ENCODE peak calls at places on chromosomes 7 and 10, in nine cellular contexts. One of them, this sample, is unnamed.

GRCh38 chr7:87876759-87877234 is 504 bp downstream of the DBF4 start:
- DNase-seq in A549: peak
- DNase-seq in spleen: peak
- DNase-seq in endothelial cell of umbilical vein: peak
- DNase-seq in suprapubic skin: peak
- DNase-seq in esophagus squamous epithelium: peak
- DNase-seq in HCT116: no peak
- DNase-seq in stomach: peak
- DNase-seq in HepG2: peak
- DNase-seq in this sample: peak

GRCh38 chr10:70996549-70996948 is 108.2 kb upstream of the PCBD1 start:
- DNase-seq in endothelial cell of umbilical vein: no peak
- DNase-seq in esophagus squamous epithelium: no peak
- DNase-seq in HCT116: no peak
- DNase-seq in A549: no peak
- DNase-seq in stomach: no peak
- DNase-seq in spleen: peak
- DNase-seq in suprapubic skin: no peak
- DNase-seq in HepG2: no peak
- DNase-seq in this sample: no peak

GRCh38 chr7:24982917-24983316 is 2.9 kb upstream of the OSBPL3 start:
- DNase-seq in A549: no peak
- DNase-seq in HepG2: peak
- DNase-seq in stomach: no peak
- DNase-seq in endothelial cell of umbilical vein: no peak
- DNase-seq in HCT116: no peak
- DNase-seq in spleen: no peak
- DNase-seq in suprapubic skin: no peak
- DNase-seq in esophagus squamous epithelium: no peak
- DNase-seq in this sample: no peak

GRCh38 chr7:15086882-15087281 is 184.3 kb upstream of the DGKB start:
- DNase-seq in suprapubic skin: no peak
- DNase-seq in esophagus squamous epithelium: no peak
- DNase-seq in A549: no peak
- DNase-seq in stomach: no peak
- DNase-seq in HepG2: no peak
- DNase-seq in HCT116: no peak
- DNase-seq in endothelial cell of umbilical vein: peak
- DNase-seq in spleen: no peak
- DNase-seq in this sample: no peak

GRCh38 chr7:159143780-159144755 is 599 bp downstream of the VIPR2 start:
- DNase-seq in spleen: peak
- DNase-seq in HepG2: no peak
- DNase-seq in suprapubic skin: no peak
- DNase-seq in HCT116: no peak
- DNase-seq in A549: no peak
- DNase-seq in endothelial cell of umbilical vein: no peak
- DNase-seq in stomach: no peak
- DNase-seq in esophagus squamous epithelium: no peak
- DNase-seq in this sample: no peak

GRCh38 chr10:119803264-119803663 is 69.4 kb downstream of the MCMBP start:
- DNase-seq in HCT116: no peak
- DNase-seq in endothelial cell of umbilical vein: no peak
- DNase-seq in stomach: no peak
- DNase-seq in suprapubic skin: no peak
- DNase-seq in spleen: no peak
- DNase-seq in A549: no peak
- DNase-seq in HepG2: no peak
- DNase-seq in esophagus squamous epithelium: no peak
- DNase-seq in this sample: peak

GRCh38 chr10:79394631-79395030 is 47.4 kb downstream of the PPIF start:
- DNase-seq in esophagus squamous epithelium: no peak
- DNase-seq in A549: no peak
- DNase-seq in HCT116: no peak
- DNase-seq in endothelial cell of umbilical vein: no peak
- DNase-seq in HepG2: no peak
- DNase-seq in suprapubic skin: no peak
- DNase-seq in stomach: no peak
- DNase-seq in spleen: peak
- DNase-seq in this sample: no peak

GRCh38 chr7:104149822-104150221 is 58.0 kb downstream of the ORC5 start:
- DNase-seq in A549: no peak
- DNase-seq in HepG2: peak
- DNase-seq in stomach: no peak
- DNase-seq in endothelial cell of umbilical vein: no peak
- DNase-seq in HCT116: no peak
- DNase-seq in suprapubic skin: no peak
- DNase-seq in spleen: no peak
- DNase-seq in esophagus squamous epithelium: no peak
- DNase-seq in this sample: no peak

GRCh38 chr7:115678049-115678982 is 352.2 kb downstream of the TFEC start:
- DNase-seq in endothelial cell of umbilical vein: no peak
- DNase-seq in spleen: no peak
- DNase-seq in HepG2: peak
- DNase-seq in HCT116: no peak
- DNase-seq in stomach: peak
- DNase-seq in A549: no peak
- DNase-seq in esophagus squamous epithelium: no peak
- DNase-seq in suprapubic skin: no peak
- DNase-seq in this sample: no peak

GRCh38 chr7:111108526-111108925 is 17.6 kb downstream of the LRRN3 start:
- DNase-seq in suprapubic skin: no peak
- DNase-seq in A549: no peak
- DNase-seq in spleen: no peak
- DNase-seq in HepG2: peak
- DNase-seq in stomach: no peak
- DNase-seq in esophagus squamous epithelium: no peak
- DNase-seq in HCT116: no peak
- DNase-seq in endothelial cell of umbilical vein: no peak
- DNase-seq in this sample: no peak

GRCh38 chr7:131778601-131779000 is 222.2 kb upstream of the PODXL start:
- DNase-seq in A549: no peak
- DNase-seq in HepG2: no peak
- DNase-seq in suprapubic skin: no peak
- DNase-seq in spleen: no peak
- DNase-seq in HCT116: no peak
- DNase-seq in esophagus squamous epithelium: no peak
- DNase-seq in stomach: no peak
- DNase-seq in endothelial cell of umbilical vein: no peak
- DNase-seq in this sample: no peak

GRCh38 chr10:109914966-109915365 is 8.3 kb downstream of the XPNPEP1 start:
- DNase-seq in HCT116: peak
- DNase-seq in spleen: no peak
- DNase-seq in stomach: no peak
- DNase-seq in HepG2: peak
- DNase-seq in endothelial cell of umbilical vein: peak
- DNase-seq in suprapubic skin: no peak
- DNase-seq in esophagus squamous epithelium: no peak
- DNase-seq in A549: peak
- DNase-seq in this sample: peak

GRCh38 chr10:70299876-70300275 is 16.1 kb upstream of the NPFFR1 start:
- DNase-seq in endothelial cell of umbilical vein: no peak
- DNase-seq in HCT116: no peak
- DNase-seq in spleen: no peak
- DNase-seq in suprapubic skin: no peak
- DNase-seq in esophagus squamous epithelium: no peak
- DNase-seq in stomach: no peak
- DNase-seq in HepG2: no peak
- DNase-seq in A549: no peak
- DNase-seq in this sample: no peak

GRCh38 chr10:71285180-71285545 is 33.9 kb upstream of the SLC29A3 start:
- DNase-seq in HepG2: peak
- DNase-seq in esophagus squamous epithelium: no peak
- DNase-seq in stomach: peak
- DNase-seq in suprapubic skin: no peak
- DNase-seq in HCT116: no peak
- DNase-seq in endothelial cell of umbilical vein: peak
- DNase-seq in spleen: no peak
- DNase-seq in A549: peak
- DNase-seq in this sample: peak

GRCh38 chr7:1297476-1297972 is 64.9 kb downstream of the UNCX start:
- DNase-seq in spleen: peak
- DNase-seq in HCT116: no peak
- DNase-seq in stomach: no peak
- DNase-seq in esophagus squamous epithelium: no peak
- DNase-seq in HepG2: no peak
- DNase-seq in endothelial cell of umbilical vein: no peak
- DNase-seq in suprapubic skin: no peak
- DNase-seq in A549: no peak
- DNase-seq in this sample: no peak

GRCh38 chr7:105680505-105681187 is 99.4 kb upstream of the EFCAB10 start:
- DNase-seq in endothelial cell of umbilical vein: no peak
- DNase-seq in A549: no peak
- DNase-seq in HepG2: peak
- DNase-seq in esophagus squamous epithelium: no peak
- DNase-seq in suprapubic skin: no peak
- DNase-seq in HCT116: no peak
- DNase-seq in stomach: no peak
- DNase-seq in spleen: no peak
- DNase-seq in this sample: no peak

GRCh38 chr7:93948106-93948505 is 26.6 kb downstream of the GNG11 start:
- DNase-seq in HepG2: no peak
- DNase-seq in A549: no peak
- DNase-seq in stomach: no peak
- DNase-seq in suprapubic skin: no peak
- DNase-seq in esophagus squamous epithelium: no peak
- DNase-seq in spleen: no peak
- DNase-seq in endothelial cell of umbilical vein: no peak
- DNase-seq in HCT116: no peak
- DNase-seq in this sample: no peak

GRCh38 chr10:74333174-74333573 is 182.2 kb downstream of the ADK start:
- DNase-seq in endothelial cell of umbilical vein: no peak
- DNase-seq in stomach: no peak
- DNase-seq in A549: no peak
- DNase-seq in suprapubic skin: no peak
- DNase-seq in esophagus squamous epithelium: no peak
- DNase-seq in HepG2: no peak
- DNase-seq in spleen: no peak
- DNase-seq in HCT116: no peak
- DNase-seq in this sample: no peak

GRCh38 chr10:62454696-62455451 is 80.7 kb downstream of the ZNF365 start:
- DNase-seq in A549: peak
- DNase-seq in spleen: no peak
- DNase-seq in HCT116: no peak
- DNase-seq in esophagus squamous epithelium: no peak
- DNase-seq in suprapubic skin: no peak
- DNase-seq in HepG2: no peak
- DNase-seq in endothelial cell of umbilical vein: no peak
- DNase-seq in stomach: no peak
- DNase-seq in this sample: peak

GRCh38 chr7:142833174-142834027 is 21.5 kb upstream of the EPHB6 start:
- DNase-seq in endothelial cell of umbilical vein: no peak
- DNase-seq in stomach: no peak
- DNase-seq in spleen: no peak
- DNase-seq in A549: no peak
- DNase-seq in suprapubic skin: no peak
- DNase-seq in HepG2: no peak
- DNase-seq in esophagus squamous epithelium: no peak
- DNase-seq in HCT116: no peak
- DNase-seq in this sample: no peak
- TF ChIP-seq POLR2A in endothelial cell of umbilical vein: no peak
- TF ChIP-seq POLR2A in stomach: no peak
- TF ChIP-seq POLR2A in spleen: no peak
- TF ChIP-seq POLR2A in A549: no peak
- TF ChIP-seq POLR2A in suprapubic skin: no peak
- TF ChIP-seq POLR2A in HepG2: no peak
- TF ChIP-seq POLR2A in esophagus squamous epithelium: no peak
- TF ChIP-seq POLR2A in HCT116: no peak
- TF ChIP-seq POLR2A in this sample: no peak

GRCh38 chr7:43618073-43618472 is 35.2 kb downstream of the STK17A start:
- DNase-seq in HepG2: no peak
- DNase-seq in HCT116: no peak
- DNase-seq in A549: no peak
- DNase-seq in stomach: no peak
- DNase-seq in esophagus squamous epithelium: no peak
- DNase-seq in suprapubic skin: no peak
- DNase-seq in spleen: no peak
- DNase-seq in endothelial cell of umbilical vein: no peak
- DNase-seq in this sample: no peak
- TF ChIP-seq POLR2A in HepG2: no peak
- TF ChIP-seq POLR2A in HCT116: no peak
- TF ChIP-seq POLR2A in A549: no peak
- TF ChIP-seq POLR2A in stomach: no peak
- TF ChIP-seq POLR2A in esophagus squamous epithelium: no peak
- TF ChIP-seq POLR2A in suprapubic skin: no peak
- TF ChIP-seq POLR2A in spleen: no peak
- TF ChIP-seq POLR2A in endothelial cell of umbilical vein: no peak
- TF ChIP-seq POLR2A in this sample: no peak

GRCh38 chr10:80453715-80454525 is at the start of gene TSPAN14:
- DNase-seq in stomach: peak
- DNase-seq in endothelial cell of umbilical vein: peak
- DNase-seq in HepG2: peak
- DNase-seq in suprapubic skin: peak
- DNase-seq in HCT116: no peak
- DNase-seq in esophagus squamous epithelium: peak
- DNase-seq in A549: peak
- DNase-seq in spleen: peak
- DNase-seq in this sample: peak
- TF ChIP-seq POLR2A in stomach: no peak
- TF ChIP-seq POLR2A in endothelial cell of umbilical vein: peak
- TF ChIP-seq POLR2A in HepG2: peak
- TF ChIP-seq POLR2A in suprapubic skin: no peak
- TF ChIP-seq POLR2A in HCT116: peak
- TF ChIP-seq POLR2A in esophagus squamous epithelium: peak
- TF ChIP-seq POLR2A in A549: peak
- TF ChIP-seq POLR2A in spleen: no peak
- TF ChIP-seq POLR2A in this sample: peak

DNA sequence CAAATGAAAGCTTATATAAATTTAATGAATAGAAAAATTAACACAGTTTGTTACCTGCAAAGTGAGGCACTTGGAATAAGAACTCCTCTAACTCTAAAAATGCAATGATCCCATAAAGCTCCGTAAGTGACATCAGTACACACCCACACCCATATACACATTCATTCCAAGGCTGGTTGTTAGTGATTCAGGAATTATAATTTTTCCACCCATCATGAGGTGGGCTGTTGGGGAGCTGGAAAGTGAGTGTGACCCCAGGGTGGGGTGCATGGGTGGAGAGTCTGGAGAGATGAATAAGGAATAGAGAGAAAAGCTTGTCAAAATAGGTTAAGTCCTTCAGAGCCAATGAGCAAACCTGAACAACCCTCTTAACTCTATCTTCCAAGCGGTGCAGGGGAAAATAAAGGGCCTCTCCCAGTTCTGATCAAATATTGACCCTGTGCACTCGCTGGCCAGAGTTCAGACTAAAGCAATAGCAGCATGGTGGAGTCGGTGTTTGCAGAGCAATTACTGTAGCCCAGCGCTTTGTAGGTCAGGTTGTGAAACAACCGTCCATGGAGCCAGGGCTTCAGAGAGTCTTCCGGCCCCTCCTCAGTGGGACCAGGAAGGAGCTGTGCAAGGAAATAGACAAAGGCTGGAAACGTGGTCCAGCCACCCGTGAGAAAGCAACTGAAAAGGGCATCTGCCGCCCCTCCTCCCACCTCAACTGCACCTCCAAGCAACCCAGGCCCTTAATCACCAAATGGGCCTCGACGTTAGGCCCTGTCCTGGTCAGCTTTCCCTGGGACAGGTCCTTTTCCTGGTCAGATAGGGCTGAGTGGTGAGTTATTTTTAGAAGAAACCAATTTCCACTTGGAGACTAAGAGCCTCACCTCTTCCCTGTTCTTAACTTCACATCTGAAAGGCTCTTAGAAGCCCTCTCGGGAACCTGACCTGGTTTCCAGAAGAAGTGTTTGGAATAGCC is 61.2 kb downstream of the SH3PXD2A start:
- DNase-seq in spleen: no peak
- DNase-seq in suprapubic skin: no peak
- DNase-seq in A549: peak
- DNase-seq in HepG2: peak
- DNase-seq in endothelial cell of umbilical vein: no peak
- DNase-seq in HCT116: no peak
- DNase-seq in esophagus squamous epithelium: no peak
- DNase-seq in stomach: peak
- DNase-seq in this sample: no peak
- TF ChIP-seq POLR2A in spleen: no peak
- TF ChIP-seq POLR2A in suprapubic skin: no peak
- TF ChIP-seq POLR2A in A549: no peak
- TF ChIP-seq POLR2A in HepG2: peak
- TF ChIP-seq POLR2A in endothelial cell of umbilical vein: no peak
- TF ChIP-seq POLR2A in HCT116: no peak
- TF ChIP-seq POLR2A in esophagus squamous epithelium: no peak
- TF ChIP-seq POLR2A in stomach: no peak
- TF ChIP-seq POLR2A in this sample: no peak

This sample was measured in H54.